ENCODE peak calls at places on chromosomes 13 and 19, in eight cellular contexts. One of them, this sample, is unnamed.

GRCh38 chr13:21749410-21749809 is 78.5 kb downstream of the FGF9 start:
- DNase-seq in NCI-H1694 treated with DMSO at 0.1 percent for 48 hours: no peak
- DNase-seq in germinal center: no peak
- DNase-seq in cardiac fibroblast: no peak
- DNase-seq in Karpas-422: no peak
- DNase-seq in choroid plexus epithelial cell: peak
- DNase-seq in left colon: no peak
- DNase-seq in CD8-positive, alpha-beta memory T cell: no peak
- DNase-seq in this sample: no peak

GRCh38 chr13:28313579-28313978 is 175.2 kb downstream of the PAN3 start:
- DNase-seq in choroid plexus epithelial cell: peak
- DNase-seq in germinal center: peak
- DNase-seq in NCI-H1694 treated with DMSO at 0.1 percent for 48 hours: no peak
- DNase-seq in left colon: peak
- DNase-seq in Karpas-422: peak
- DNase-seq in cardiac fibroblast: peak
- DNase-seq in CD8-positive, alpha-beta memory T cell: no peak
- DNase-seq in this sample: no peak

GRCh38 chr19:55053735-55054134 is 9.2 kb downstream of the RDH13 start:
- DNase-seq in cardiac fibroblast: no peak
- DNase-seq in germinal center: no peak
- DNase-seq in left colon: no peak
- DNase-seq in NCI-H1694 treated with DMSO at 0.1 percent for 48 hours: no peak
- DNase-seq in choroid plexus epithelial cell: no peak
- DNase-seq in CD8-positive, alpha-beta memory T cell: no peak
- DNase-seq in Karpas-422: no peak
- DNase-seq in this sample: no peak

GRCh38 chr19:54096642-54097106 is 3.9 kb downstream of the OSCAR start:
- DNase-seq in cardiac fibroblast: peak
- DNase-seq in choroid plexus epithelial cell: peak
- DNase-seq in CD8-positive, alpha-beta memory T cell: no peak
- DNase-seq in Karpas-422: no peak
- DNase-seq in NCI-H1694 treated with DMSO at 0.1 percent for 48 hours: no peak
- DNase-seq in germinal center: no peak
- DNase-seq in left colon: no peak
- DNase-seq in this sample: no peak

GRCh38 chr19:18364826-18365528 is 21.0 kb upstream of the GDF15 start:
- DNase-seq in Karpas-422: no peak
- DNase-seq in CD8-positive, alpha-beta memory T cell: no peak
- DNase-seq in choroid plexus epithelial cell: peak
- DNase-seq in germinal center: no peak
- DNase-seq in cardiac fibroblast: peak
- DNase-seq in left colon: peak
- DNase-seq in NCI-H1694 treated with DMSO at 0.1 percent for 48 hours: peak
- DNase-seq in this sample: peak

GRCh38 chr13:31890946-31891345 is 140.6 kb upstream of the FRY start:
- DNase-seq in choroid plexus epithelial cell: no peak
- DNase-seq in CD8-positive, alpha-beta memory T cell: no peak
- DNase-seq in cardiac fibroblast: peak
- DNase-seq in Karpas-422: no peak
- DNase-seq in NCI-H1694 treated with DMSO at 0.1 percent for 48 hours: no peak
- DNase-seq in germinal center: no peak
- DNase-seq in left colon: no peak
- DNase-seq in this sample: no peak

GRCh38 chr19:39372047-39372802 is 18.7 kb downstream of the PAF1 start:
- DNase-seq in CD8-positive, alpha-beta memory T cell: no peak
- DNase-seq in left colon: peak
- DNase-seq in Karpas-422: no peak
- DNase-seq in NCI-H1694 treated with DMSO at 0.1 percent for 48 hours: no peak
- DNase-seq in germinal center: no peak
- DNase-seq in cardiac fibroblast: peak
- DNase-seq in choroid plexus epithelial cell: peak
- DNase-seq in this sample: peak

GRCh38 chr19:7366701-7367420 is 18.1 kb downstream of the ARHGEF18 start:
- DNase-seq in CD8-positive, alpha-beta memory T cell: no peak
- DNase-seq in NCI-H1694 treated with DMSO at 0.1 percent for 48 hours: peak
- DNase-seq in cardiac fibroblast: peak
- DNase-seq in Karpas-422: peak
- DNase-seq in choroid plexus epithelial cell: peak
- DNase-seq in germinal center: peak
- DNase-seq in left colon: no peak
- DNase-seq in this sample: no peak

GRCh38 chr19:10010939-10011338 is 635 bp upstream of the COL5A3 start:
- DNase-seq in germinal center: no peak
- DNase-seq in CD8-positive, alpha-beta memory T cell: no peak
- DNase-seq in Karpas-422: no peak
- DNase-seq in cardiac fibroblast: no peak
- DNase-seq in NCI-H1694 treated with DMSO at 0.1 percent for 48 hours: no peak
- DNase-seq in choroid plexus epithelial cell: no peak
- DNase-seq in left colon: no peak
- DNase-seq in this sample: no peak

GRCh38 chr13:87884874-87885273 is 213.7 kb downstream of the SLITRK5 start:
- DNase-seq in cardiac fibroblast: no peak
- DNase-seq in choroid plexus epithelial cell: peak
- DNase-seq in germinal center: no peak
- DNase-seq in left colon: no peak
- DNase-seq in CD8-positive, alpha-beta memory T cell: no peak
- DNase-seq in Karpas-422: no peak
- DNase-seq in NCI-H1694 treated with DMSO at 0.1 percent for 48 hours: peak
- DNase-seq in this sample: no peak

GRCh38 chr19:18832331-18833140 is 777 bp downstream of the UPF1 start:
- DNase-seq in Karpas-422: peak
- DNase-seq in left colon: peak
- DNase-seq in cardiac fibroblast: peak
- DNase-seq in CD8-positive, alpha-beta memory T cell: no peak
- DNase-seq in NCI-H1694 treated with DMSO at 0.1 percent for 48 hours: no peak
- DNase-seq in choroid plexus epithelial cell: no peak
- DNase-seq in germinal center: peak
- DNase-seq in this sample: no peak

GRCh38 chr13:57045816-57046691 is 94.7 kb upstream of the PRR20A start:
- DNase-seq in CD8-positive, alpha-beta memory T cell: no peak
- DNase-seq in NCI-H1694 treated with DMSO at 0.1 percent for 48 hours: no peak
- DNase-seq in left colon: no peak
- DNase-seq in germinal center: no peak
- DNase-seq in cardiac fibroblast: no peak
- DNase-seq in choroid plexus epithelial cell: no peak
- DNase-seq in Karpas-422: no peak
- DNase-seq in this sample: no peak

GRCh38 chr19:35509018-35509652 is 4.3 kb downstream of the DMKN start:
- DNase-seq in germinal center: no peak
- DNase-seq in cardiac fibroblast: no peak
- DNase-seq in Karpas-422: no peak
- DNase-seq in choroid plexus epithelial cell: peak
- DNase-seq in CD8-positive, alpha-beta memory T cell: no peak
- DNase-seq in left colon: peak
- DNase-seq in NCI-H1694 treated with DMSO at 0.1 percent for 48 hours: no peak
- DNase-seq in this sample: peak

GRCh38 chr13:28012896-28013295 is 24.4 kb upstream of the URAD start:
- DNase-seq in NCI-H1694 treated with DMSO at 0.1 percent for 48 hours: no peak
- DNase-seq in cardiac fibroblast: no peak
- DNase-seq in choroid plexus epithelial cell: no peak
- DNase-seq in germinal center: peak
- DNase-seq in CD8-positive, alpha-beta memory T cell: no peak
- DNase-seq in Karpas-422: no peak
- DNase-seq in left colon: no peak
- DNase-seq in this sample: no peak

GRCh38 chr13:46905249-46905648 is 8.4 kb upstream of the HTR2A start:
- DNase-seq in choroid plexus epithelial cell: peak
- DNase-seq in cardiac fibroblast: peak
- DNase-seq in left colon: no peak
- DNase-seq in germinal center: no peak
- DNase-seq in NCI-H1694 treated with DMSO at 0.1 percent for 48 hours: no peak
- DNase-seq in CD8-positive, alpha-beta memory T cell: no peak
- DNase-seq in Karpas-422: no peak
- DNase-seq in this sample: no peak

GRCh38 chr13:57629391-57629804 is 2.1 kb upstream of the PCDH17 start:
- DNase-seq in germinal center: no peak
- DNase-seq in NCI-H1694 treated with DMSO at 0.1 percent for 48 hours: no peak
- DNase-seq in CD8-positive, alpha-beta memory T cell: no peak
- DNase-seq in Karpas-422: no peak
- DNase-seq in choroid plexus epithelial cell: no peak
- DNase-seq in left colon: no peak
- DNase-seq in cardiac fibroblast: no peak
- DNase-seq in this sample: no peak

GRCh38 chr13:92345627-92346026 is 881.0 kb upstream of the GPC6 start:
- DNase-seq in CD8-positive, alpha-beta memory T cell: no peak
- DNase-seq in cardiac fibroblast: no peak
- DNase-seq in left colon: no peak
- DNase-seq in NCI-H1694 treated with DMSO at 0.1 percent for 48 hours: no peak
- DNase-seq in choroid plexus epithelial cell: no peak
- DNase-seq in Karpas-422: no peak
- DNase-seq in germinal center: no peak
- DNase-seq in this sample: no peak

GRCh38 chr19:4829001-4829712 is 2.4 kb downstream of the TICAM1 start:
- DNase-seq in Karpas-422: peak
- DNase-seq in cardiac fibroblast: no peak
- DNase-seq in NCI-H1694 treated with DMSO at 0.1 percent for 48 hours: no peak
- DNase-seq in CD8-positive, alpha-beta memory T cell: no peak
- DNase-seq in left colon: peak
- DNase-seq in germinal center: peak
- DNase-seq in choroid plexus epithelial cell: no peak
- DNase-seq in this sample: no peak

GRCh38 chr19:10285393-10285792 is 1.4 kb upstream of the ICAM4 start:
- DNase-seq in germinal center: no peak
- DNase-seq in CD8-positive, alpha-beta memory T cell: no peak
- DNase-seq in left colon: no peak
- DNase-seq in choroid plexus epithelial cell: no peak
- DNase-seq in NCI-H1694 treated with DMSO at 0.1 percent for 48 hours: no peak
- DNase-seq in Karpas-422: no peak
- DNase-seq in cardiac fibroblast: no peak
- DNase-seq in this sample: no peak

GRCh38 chr13:46749951-46750350 is 47.0 kb downstream of the ESD start:
- DNase-seq in cardiac fibroblast: peak
- DNase-seq in left colon: no peak
- DNase-seq in Karpas-422: no peak
- DNase-seq in CD8-positive, alpha-beta memory T cell: no peak
- DNase-seq in choroid plexus epithelial cell: peak
- DNase-seq in germinal center: no peak
- DNase-seq in NCI-H1694 treated with DMSO at 0.1 percent for 48 hours: no peak
- DNase-seq in this sample: no peak

GRCh38 chr19:33393286-33394005 is 19.9 kb downstream of the CEBPG start:
- DNase-seq in left colon: no peak
- DNase-seq in cardiac fibroblast: no peak
- DNase-seq in Karpas-422: no peak
- DNase-seq in germinal center: no peak
- DNase-seq in choroid plexus epithelial cell: no peak
- DNase-seq in NCI-H1694 treated with DMSO at 0.1 percent for 48 hours: no peak
- DNase-seq in CD8-positive, alpha-beta memory T cell: no peak
- DNase-seq in this sample: no peak

GRCh38 chr19:11659612-11660011 is 62.3 kb downstream of the ZNF627 start:
- DNase-seq in CD8-positive, alpha-beta memory T cell: no peak
- DNase-seq in Karpas-422: peak
- DNase-seq in NCI-H1694 treated with DMSO at 0.1 percent for 48 hours: no peak
- DNase-seq in left colon: no peak
- DNase-seq in cardiac fibroblast: peak
- DNase-seq in choroid plexus epithelial cell: peak
- DNase-seq in germinal center: no peak
- DNase-seq in this sample: no peak

GRCh38 chr13:40187836-40188591 is 478.4 kb downstream of the FOXO1 start:
- DNase-seq in Karpas-422: no peak
- DNase-seq in left colon: no peak
- DNase-seq in germinal center: no peak
- DNase-seq in NCI-H1694 treated with DMSO at 0.1 percent for 48 hours: no peak
- DNase-seq in choroid plexus epithelial cell: peak
- DNase-seq in CD8-positive, alpha-beta memory T cell: peak
- DNase-seq in cardiac fibroblast: no peak
- DNase-seq in this sample: no peak

GRCh38 chr13:20125129-20125782 is 35.6 kb downstream of the GJA3 start:
- DNase-seq in NCI-H1694 treated with DMSO at 0.1 percent for 48 hours: no peak
- DNase-seq in cardiac fibroblast: peak
- DNase-seq in choroid plexus epithelial cell: peak
- DNase-seq in left colon: no peak
- DNase-seq in germinal center: no peak
- DNase-seq in Karpas-422: no peak
- DNase-seq in CD8-positive, alpha-beta memory T cell: no peak
- DNase-seq in this sample: no peak

GRCh38 chr13:113357529-113357928 is 6.4 kb downstream of the GRTP1 start:
- DNase-seq in CD8-positive, alpha-beta memory T cell: no peak
- DNase-seq in left colon: no peak
- DNase-seq in cardiac fibroblast: peak
- DNase-seq in choroid plexus epithelial cell: peak
- DNase-seq in NCI-H1694 treated with DMSO at 0.1 percent for 48 hours: no peak
- DNase-seq in germinal center: no peak
- DNase-seq in Karpas-422: no peak
- DNase-seq in this sample: no peak

GRCh38 chr19:38277969-38278680 is 13.8 kb downstream of the SPINT2 start:
- DNase-seq in CD8-positive, alpha-beta memory T cell: no peak
- DNase-seq in germinal center: no peak
- DNase-seq in cardiac fibroblast: peak
- DNase-seq in left colon: no peak
- DNase-seq in NCI-H1694 treated with DMSO at 0.1 percent for 48 hours: no peak
- DNase-seq in choroid plexus epithelial cell: no peak
- DNase-seq in Karpas-422: no peak
- DNase-seq in this sample: no peak

GRCh38 chr19:11887247-11887617 is 350 bp upstream of the ZNF69 start:
- DNase-seq in Karpas-422: no peak
- DNase-seq in choroid plexus epithelial cell: peak
- DNase-seq in cardiac fibroblast: no peak
- DNase-seq in left colon: no peak
- DNase-seq in CD8-positive, alpha-beta memory T cell: no peak
- DNase-seq in NCI-H1694 treated with DMSO at 0.1 percent for 48 hours: no peak
- DNase-seq in germinal center: no peak
- DNase-seq in this sample: no peak

GRCh38 chr19:17680235-17680722 is 7.9 kb downstream of the UNC13A start:
- DNase-seq in left colon: peak
- DNase-seq in NCI-H1694 treated with DMSO at 0.1 percent for 48 hours: no peak
- DNase-seq in Karpas-422: no peak
- DNase-seq in cardiac fibroblast: peak
- DNase-seq in choroid plexus epithelial cell: peak
- DNase-seq in CD8-positive, alpha-beta memory T cell: peak
- DNase-seq in germinal center: peak
- DNase-seq in this sample: no peak

GRCh38 chr19:16441661-16442071 is 30.1 kb downstream of the EPS15L1 start:
- DNase-seq in Karpas-422: peak
- DNase-seq in left colon: no peak
- DNase-seq in CD8-positive, alpha-beta memory T cell: no peak
- DNase-seq in germinal center: no peak
- DNase-seq in NCI-H1694 treated with DMSO at 0.1 percent for 48 hours: peak
- DNase-seq in cardiac fibroblast: no peak
- DNase-seq in choroid plexus epithelial cell: peak
- DNase-seq in this sample: no peak

GRCh38 chr19:14758816-14759215 is 19.5 kb downstream of the ADGRE2 start:
- DNase-seq in Karpas-422: no peak
- DNase-seq in left colon: peak
- DNase-seq in germinal center: no peak
- DNase-seq in choroid plexus epithelial cell: peak
- DNase-seq in NCI-H1694 treated with DMSO at 0.1 percent for 48 hours: no peak
- DNase-seq in CD8-positive, alpha-beta memory T cell: no peak
- DNase-seq in cardiac fibroblast: no peak
- DNase-seq in this sample: peak

GRCh38 chr13:113926301-113926761 is 47.5 kb downstream of the C13orf46 start:
- DNase-seq in left colon: no peak
- DNase-seq in cardiac fibroblast: peak
- DNase-seq in choroid plexus epithelial cell: peak
- DNase-seq in NCI-H1694 treated with DMSO at 0.1 percent for 48 hours: no peak
- DNase-seq in CD8-positive, alpha-beta memory T cell: no peak
- DNase-seq in Karpas-422: no peak
- DNase-seq in germinal center: no peak
- DNase-seq in this sample: no peak

GRCh38 chr13:91196958-91197357 is 150.5 kb upstream of the MIR17HG start:
- DNase-seq in CD8-positive, alpha-beta memory T cell: no peak
- DNase-seq in left colon: no peak
- DNase-seq in cardiac fibroblast: no peak
- DNase-seq in choroid plexus epithelial cell: no peak
- DNase-seq in NCI-H1694 treated with DMSO at 0.1 percent for 48 hours: no peak
- DNase-seq in Karpas-422: no peak
- DNase-seq in germinal center: no peak
- DNase-seq in this sample: no peak

GRCh38 chr19:21569497-21569870 is 64.1 kb downstream of the ZNF429 start:
- DNase-seq in Karpas-422: no peak
- DNase-seq in choroid plexus epithelial cell: no peak
- DNase-seq in germinal center: no peak
- DNase-seq in NCI-H1694 treated with DMSO at 0.1 percent for 48 hours: no peak
- DNase-seq in cardiac fibroblast: peak
- DNase-seq in CD8-positive, alpha-beta memory T cell: no peak
- DNase-seq in left colon: peak
- DNase-seq in this sample: no peak

GRCh38 chr13:99367663-99368448 is 60.7 kb upstream of the GPR183 start:
- DNase-seq in CD8-positive, alpha-beta memory T cell: no peak
- DNase-seq in Karpas-422: no peak
- DNase-seq in left colon: no peak
- DNase-seq in cardiac fibroblast: no peak
- DNase-seq in NCI-H1694 treated with DMSO at 0.1 percent for 48 hours: no peak
- DNase-seq in germinal center: no peak
- DNase-seq in choroid plexus epithelial cell: no peak
- DNase-seq in this sample: no peak

This sample was measured in prostate gland.